ENCODE peak calls at places on chromosomes 12 and 14, in six cellular contexts. I, U, F, W, R and C are unnamed samples.

GRCh38 chr12:49092086-49092815 is 2.4 kb downstream of the DHH start:
- DNase-seq in I (no peak), U (peak), F (peak), W (peak), R (no peak), C (peak)

GRCh38 chr14:82796081-82796480 is 1262.4 kb upstream of the SEL1L start:
- DNase-seq in I (no peak), U (no peak), F (no peak), W (no peak), R (no peak), C (no peak)

GRCh38 chr14:74062809-74063150 is 21.5 kb downstream of the ALDH6A1 start:
- DNase-seq in I (no peak), U (no peak), F (no peak), W (peak), R (no peak), C (no peak)

GRCh38 chr14:59305231-59305630 is 116.8 kb downstream of the DAAM1 start:
- DNase-seq in I (no peak), U (no peak), F (no peak), W (no peak), R (no peak), C (no peak)

GRCh38 chr12:114448618-114448933 is 42.6 kb upstream of the TBX5 start:
- DNase-seq in I (no peak), U (no peak), F (no peak), W (no peak), R (no peak), C (no peak)

GRCh38 chr12:93335603-93336162 is 42.0 kb upstream of the NUDT4 start:
- DNase-seq in I (no peak), U (no peak), F (no peak), W (no peak), R (peak), C (no peak)

GRCh38 chr12:63876980-63877379 is 32.5 kb downstream of the SRGAP1 start:
- DNase-seq in I (no peak), U (no peak), F (no peak), W (peak), R (no peak), C (no peak)

GRCh38 chr12:91627225-91627624 is 444.6 kb upstream of the DCN start:
- DNase-seq in I (no peak), U (no peak), F (no peak), W (peak), R (no peak), C (no peak)

GRCh38 chr12:119444462-119445044 is 110.0 kb downstream of the CCDC60 start:
- DNase-seq in I (no peak), U (no peak), F (peak), W (peak), R (no peak), C (peak)

GRCh38 chr12:113831486-113831885 is 134.6 kb downstream of the RBM19 start:
- DNase-seq in I (no peak), U (no peak), F (no peak), W (no peak), R (no peak), C (no peak)

GRCh38 chr12:64946132-64946829 is 121.8 kb downstream of the TBC1D30 start:
- DNase-seq in I (no peak), U (no peak), F (no peak), W (no peak), R (no peak), C (no peak)

GRCh38 chr14:54226558-54226957 is 170.2 kb upstream of the CDKN3 start:
- DNase-seq in I (no peak), U (no peak), F (no peak), W (no peak), R (no peak), C (no peak)

GRCh38 chr12:47102845-47103666 is 23.3 kb upstream of the AMIGO2 start:
- DNase-seq in I (peak), U (no peak), F (no peak), W (no peak), R (no peak), C (no peak)

GRCh38 chr12:25992026-25992782 is 33.7 kb downstream of the RASSF8 start:
- DNase-seq in I (no peak), U (no peak), F (no peak), W (peak), R (no peak), C (no peak)

GRCh38 chr12:93195511-93195910 is 182.2 kb upstream of the NUDT4 start:
- DNase-seq in I (no peak), U (no peak), F (no peak), W (no peak), R (no peak), C (no peak)

GRCh38 chr14:104983231-104983721 is 2.3 kb upstream of the CLBA1 start:
- DNase-seq in I (no peak), U (no peak), F (no peak), W (no peak), R (no peak), C (no peak)

GRCh38 chr12:112122823-112123690 is 2.3 kb upstream of the TRAFD1 start:
- DNase-seq in I (peak), U (no peak), F (no peak), W (peak), R (peak), C (no peak)

GRCh38 chr14:50615056-50615455 is 53.0 kb downstream of the SAV1 start:
- DNase-seq in I (no peak), U (no peak), F (no peak), W (no peak), R (no peak), C (no peak)
- TF ChIP-seq CTCF in I (no peak), U (no peak), F (no peak), W (no peak), R (no peak), C (no peak)

DNA sequence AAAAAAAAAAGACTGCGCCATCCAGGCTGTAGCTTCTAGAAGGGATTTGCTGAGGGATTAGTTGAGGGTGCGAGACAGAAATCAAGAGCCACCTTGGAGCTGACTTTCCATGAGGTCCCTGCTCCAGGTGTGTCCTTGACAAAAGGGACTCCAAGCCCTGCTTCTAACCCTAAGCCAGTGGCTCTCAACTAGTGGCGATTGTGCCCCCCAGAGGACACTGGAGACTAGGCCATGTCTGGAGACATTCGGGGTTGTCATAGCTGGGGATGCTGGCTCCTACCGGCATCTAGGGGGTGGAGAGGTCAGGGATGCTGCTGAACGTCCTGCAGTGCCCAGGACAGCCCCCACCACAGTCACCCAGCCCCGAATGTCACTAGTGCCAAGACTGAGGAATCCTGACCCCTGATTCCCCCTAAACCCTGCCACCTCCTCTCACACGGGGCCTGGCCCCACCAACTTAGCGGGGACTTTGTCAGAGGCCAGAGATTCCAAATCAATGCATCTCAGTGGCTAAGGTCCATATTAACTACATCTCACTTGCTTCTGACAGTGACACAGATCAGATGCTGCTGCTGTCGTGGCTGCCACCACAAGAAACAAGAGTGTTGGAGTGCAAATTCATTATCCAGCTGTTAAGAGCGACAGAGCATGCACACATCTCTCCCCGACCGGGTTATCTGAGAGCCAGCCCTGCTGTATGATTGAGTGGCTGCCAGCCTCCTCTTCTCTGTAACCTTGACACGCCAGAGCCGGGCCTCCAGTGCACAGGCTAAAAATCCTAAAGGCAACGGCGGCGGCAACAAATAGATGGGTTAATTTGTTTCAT is 40.4 kb downstream of the SPRING1 start:
- DNase-seq in I (no peak), U (no peak), F (peak), W (peak), R (peak), C (peak)
- TF ChIP-seq CTCF in I (peak), U (no peak), F (no peak), W (no peak), R (no peak), C (peak)

DNA sequence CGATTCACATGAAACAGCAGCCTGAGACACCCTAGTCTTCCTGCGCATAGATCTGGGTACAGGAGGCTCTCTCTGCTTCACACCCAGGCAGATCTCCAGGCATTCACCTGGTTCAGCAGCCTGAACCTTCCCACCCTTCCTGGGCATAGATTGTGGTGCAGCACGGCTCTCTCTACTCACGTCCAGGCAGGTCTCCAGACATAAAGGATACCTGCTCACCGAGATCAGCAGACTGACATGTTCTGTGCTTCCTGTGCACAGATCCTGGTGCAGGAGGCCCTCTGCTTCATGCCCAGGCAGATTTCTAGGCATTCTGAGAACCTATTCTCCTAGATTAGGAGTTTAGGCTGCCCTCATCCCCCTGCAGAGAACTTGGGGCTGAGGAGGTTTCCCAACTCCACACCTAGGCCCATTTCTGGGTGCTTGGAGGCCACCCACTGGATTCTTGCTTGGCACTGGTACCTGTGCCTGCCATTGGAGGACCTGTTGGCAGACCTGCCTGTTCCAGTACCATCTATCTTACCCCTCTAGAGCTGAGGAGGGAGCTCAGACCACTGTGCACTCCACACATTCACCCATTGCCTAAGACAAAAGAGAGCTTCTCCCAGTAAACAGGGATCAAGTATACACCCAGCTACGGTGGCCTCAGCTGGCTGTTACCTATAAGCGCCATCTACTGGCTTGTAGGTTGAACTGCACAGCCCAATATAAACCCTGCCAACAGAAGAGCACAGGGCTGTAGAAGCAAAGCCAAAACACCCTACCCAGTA is 28.0 kb upstream of the GARIN6 start:
- DNase-seq in I (peak), U (no peak), F (no peak), W (peak), R (no peak), C (no peak)
- TF ChIP-seq CTCF in I (peak), U (no peak), F (peak), W (peak), R (no peak), C (peak)

GRCh38 chr12:124727922-124728321 is 135.7 kb downstream of the SCARB1 start:
- DNase-seq in I (no peak), U (no peak), F (no peak), W (no peak), R (no peak), C (no peak)
- TF ChIP-seq CTCF in I (no peak), U (no peak), F (no peak), W (no peak), R (no peak), C (no peak)

GRCh38 chr14:50383618-50384225 is 13.0 kb downstream of the CDKL1 start:
- DNase-seq in I (no peak), U (no peak), F (no peak), W (no peak), R (no peak), C (no peak)
- TF ChIP-seq CTCF in I (no peak), U (no peak), F (no peak), W (no peak), R (no peak), C (no peak)

GRCh38 chr14:103597623-103598372 is 31.2 kb upstream of the KLC1 start:
- DNase-seq in I (peak), U (no peak), F (no peak), W (peak), R (no peak), C (no peak)

GRCh38 chr14:103594265-103594664 is 31.5 kb downstream of the COA8 start:
- DNase-seq in I (no peak), U (no peak), F (no peak), W (peak), R (no peak), C (no peak)

GRCh38 chr14:103593577-103593976 is 30.8 kb downstream of the COA8 start:
- DNase-seq in I (no peak), U (no peak), F (peak), W (no peak), R (no peak), C (peak)
- TF ChIP-seq CTCF in I (no peak), U (no peak), F (no peak), W (no peak), R (no peak), C (no peak)

GRCh38 chr12:128258866-128259555 is 8.0 kb upstream of the TMEM132C start:
- DNase-seq in I (no peak), U (no peak), F (no peak), W (no peak), R (no peak), C (no peak)
- TF ChIP-seq CTCF in I (no peak), U (no peak), F (no peak), W (no peak), R (no peak), C (no peak)

GRCh38 chr12:71610036-71610795 is 53.4 kb downstream of the ZFC3H1 start:
- DNase-seq in I (no peak), U (no peak), F (no peak), W (no peak), R (no peak), C (no peak)

GRCh38 chr12:71602745-71603577 is 60.7 kb downstream of the ZFC3H1 start:
- DNase-seq in I (no peak), U (no peak), F (no peak), W (no peak), R (no peak), C (no peak)

GRCh38 chr12:71605034-71605433 is 58.6 kb downstream of the ZFC3H1 start:
- DNase-seq in I (no peak), U (no peak), F (no peak), W (no peak), R (no peak), C (no peak)

GRCh38 chr12:71607494-71608330 is 55.9 kb downstream of the ZFC3H1 start:
- DNase-seq in I (no peak), U (no peak), F (no peak), W (no peak), R (no peak), C (no peak)
- TF ChIP-seq CTCF in I (no peak), U (no peak), F (no peak), W (no peak), R (no peak), C (no peak)